ENCODE peak calls at places on chromosomes 6 and 20, in six cellular contexts. U, K, P, C, N and B are unnamed samples.

GRCh38 chr6:163490826-163491577 is 76.5 kb downstream of the QKI start:
- DNase-seq in U (peak), K (no peak), P (no peak), C (no peak), N (no peak), B (peak)

GRCh38 chr20:64099086-64099786 is 8.1 kb downstream of the NPBWR2 start:
- DNase-seq in U (no peak), K (no peak), P (no peak), C (no peak), N (no peak), B (no peak)

GRCh38 chr6:129342243-129342642 is 367.7 kb downstream of the ARHGAP18 start:
- DNase-seq in U (no peak), K (no peak), P (no peak), C (no peak), N (no peak), B (no peak)

GRCh38 chr6:161511455-161512159 is 237.7 kb upstream of the AGPAT4 start:
- DNase-seq in U (no peak), K (no peak), P (no peak), C (no peak), N (no peak), B (no peak)

GRCh38 chr20:50810063-50810462 is 15.2 kb downstream of the BCAS4 start:
- DNase-seq in U (no peak), K (no peak), P (no peak), C (no peak), N (no peak), B (no peak)

GRCh38 chr20:10261702-10262101 is 43.1 kb downstream of the SNAP25 start:
- DNase-seq in U (no peak), K (no peak), P (no peak), C (no peak), N (no peak), B (no peak)

GRCh38 chr20:10218536-10219451 is at the start of gene SNAP25:
- DNase-seq in U (peak), K (peak), P (no peak), C (peak), N (no peak), B (peak)

GRCh38 chr6:93678841-93679454 is 259.6 kb upstream of the EPHA7 start:
- DNase-seq in U (no peak), K (no peak), P (no peak), C (no peak), N (no peak), B (no peak)

GRCh38 chr6:107629545-107630147 is 139.7 kb downstream of the SOBP start:
- DNase-seq in U (no peak), K (no peak), P (no peak), C (no peak), N (no peak), B (no peak)

GRCh38 chr20:53116733-53117132 is 144.6 kb downstream of the TSHZ2 start:
- DNase-seq in U (no peak), K (no peak), P (no peak), C (no peak), N (no peak), B (no peak)

GRCh38 chr6:119683022-119683421 is 333.5 kb upstream of the MAN1A1 start:
- DNase-seq in U (no peak), K (no peak), P (no peak), C (no peak), N (no peak), B (no peak)

GRCh38 chr6:106145741-106146227 is 59.6 kb downstream of the PRDM1 start:
- DNase-seq in U (no peak), K (no peak), P (no peak), C (peak), N (no peak), B (no peak)

GRCh38 chr6:52543729-52544324 is 33.0 kb downstream of the TRAM2 start:
- DNase-seq in U (no peak), K (no peak), P (no peak), C (peak), N (no peak), B (no peak)

GRCh38 chr6:78308025-78308424 is 559.3 kb upstream of the IRAK1BP1 start:
- DNase-seq in U (no peak), K (no peak), P (no peak), C (peak), N (no peak), B (no peak)

GRCh38 chr20:46022411-46023147 is 6.4 kb upstream of the SLC12A5 start:
- DNase-seq in U (peak), K (no peak), P (peak), C (peak), N (no peak), B (peak)

GRCh38 chr6:31114970-31115849 is 610 bp downstream of the PSORS1C1 start:
- DNase-seq in U (no peak), K (no peak), P (peak), C (no peak), N (no peak), B (no peak)

GRCh38 chr6:18340781-18341551 is 46.2 kb upstream of the RNF144B start:
- DNase-seq in U (no peak), K (no peak), P (no peak), C (no peak), N (no peak), B (no peak)

GRCh38 chr6:100452998-100453397 is 11.7 kb downstream of the SIM1 start:
- DNase-seq in U (no peak), K (no peak), P (no peak), C (no peak), N (no peak), B (no peak)

GRCh38 chr6:27297857-27298730 is 14.0 kb downstream of the POM121L2 start:
- DNase-seq in U (no peak), K (no peak), P (no peak), C (peak), N (no peak), B (no peak)

GRCh38 chr6:169667716-169668115 is 34.1 kb downstream of the WDR27 start:
- DNase-seq in U (no peak), K (no peak), P (no peak), C (no peak), N (no peak), B (no peak)

GRCh38 chr20:43752561-43753301 is 25.9 kb upstream of the GTSF1L start:
- DNase-seq in U (peak), K (no peak), P (no peak), C (no peak), N (no peak), B (peak)

GRCh38 chr6:1232578-1232977 is 79.3 kb upstream of the FOXQ1 start:
- DNase-seq in U (no peak), K (no peak), P (no peak), C (no peak), N (no peak), B (no peak)

GRCh38 chr20:1490643-1491042 is 577 bp downstream of the SIRPB2 start:
- DNase-seq in U (no peak), K (no peak), P (no peak), C (no peak), N (peak), B (no peak)

GRCh38 chr20:1489764-1490436 is 1.3 kb downstream of the SIRPB2 start:
- DNase-seq in U (no peak), K (no peak), P (no peak), C (no peak), N (peak), B (no peak)

GRCh38 chr20:1491891-1492642 is 847 bp upstream of the SIRPB2 start:
- DNase-seq in U (no peak), K (no peak), P (no peak), C (no peak), N (peak), B (no peak)

GRCh38 chr20:1491281-1491840 is at the start of gene SIRPB2:
- DNase-seq in U (peak), K (no peak), P (no peak), C (no peak), N (peak), B (peak)

DNA sequence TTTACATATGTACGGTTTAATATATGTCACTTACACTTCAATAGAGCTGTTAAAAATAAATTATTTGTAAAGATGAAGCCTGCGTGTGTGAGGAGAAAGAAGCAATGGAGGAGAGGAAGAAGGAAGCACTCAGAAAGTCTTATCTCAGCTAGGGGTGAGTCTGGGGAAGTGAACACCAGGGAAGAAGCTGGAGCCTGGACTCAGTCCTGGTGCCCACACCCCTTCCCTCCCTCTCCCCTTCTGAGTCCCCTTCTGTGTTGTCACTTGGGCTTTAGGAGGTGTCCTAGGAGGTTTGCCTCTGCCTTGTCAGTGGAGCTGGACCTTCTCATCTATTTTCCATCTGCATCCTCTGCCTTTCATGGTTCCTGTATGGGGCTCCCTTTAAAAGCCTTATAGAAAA is 1.9 kb downstream of the SIRPB2 start:
- DNase-seq in U (no peak), K (no peak), P (no peak), C (no peak), N (peak), B (no peak)
- H3K27ac ChIP-seq in U (no peak), K (no peak), P (no peak), C (no peak), N (peak), B (peak)

GRCh38 chr6:156977527-156978291 is 200.5 kb downstream of the ARID1B start:
- DNase-seq in U (no peak), K (no peak), P (no peak), C (no peak), N (no peak), B (no peak)

GRCh38 chr6:156978948-156979347 is 201.8 kb downstream of the ARID1B start:
- DNase-seq in U (no peak), K (no peak), P (no peak), C (no peak), N (no peak), B (no peak)

GRCh38 chr6:156975414-156975813 is 198.2 kb downstream of the ARID1B start:
- DNase-seq in U (no peak), K (no peak), P (no peak), C (no peak), N (no peak), B (no peak)

GRCh38 chr6:156974897-156975296 is 197.7 kb downstream of the ARID1B start:
- DNase-seq in U (no peak), K (no peak), P (no peak), C (no peak), N (no peak), B (no peak)

GRCh38 chr6:156976144-156977088 is 199.2 kb downstream of the ARID1B start:
- DNase-seq in U (no peak), K (no peak), P (no peak), C (peak), N (no peak), B (no peak)
- H3K27ac ChIP-seq in U (no peak), K (no peak), P (no peak), C (no peak), N (no peak), B (no peak)

GRCh38 chr6:6690144-6690483 is 101.6 kb downstream of the LY86 start:
- DNase-seq in U (no peak), K (no peak), P (no peak), C (no peak), N (no peak), B (no peak)

GRCh38 chr6:6688951-6689350 is 100.4 kb downstream of the LY86 start:
- DNase-seq in U (no peak), K (no peak), P (no peak), C (no peak), N (no peak), B (no peak)

GRCh38 chr6:6686748-6687601 is 98.5 kb downstream of the LY86 start:
- DNase-seq in U (peak), K (peak), P (peak), C (peak), N (no peak), B (peak)

GRCh38 chr6:6688283-6688682 is 99.8 kb downstream of the LY86 start:
- DNase-seq in U (no peak), K (no peak), P (no peak), C (peak), N (no peak), B (no peak)

DNA sequence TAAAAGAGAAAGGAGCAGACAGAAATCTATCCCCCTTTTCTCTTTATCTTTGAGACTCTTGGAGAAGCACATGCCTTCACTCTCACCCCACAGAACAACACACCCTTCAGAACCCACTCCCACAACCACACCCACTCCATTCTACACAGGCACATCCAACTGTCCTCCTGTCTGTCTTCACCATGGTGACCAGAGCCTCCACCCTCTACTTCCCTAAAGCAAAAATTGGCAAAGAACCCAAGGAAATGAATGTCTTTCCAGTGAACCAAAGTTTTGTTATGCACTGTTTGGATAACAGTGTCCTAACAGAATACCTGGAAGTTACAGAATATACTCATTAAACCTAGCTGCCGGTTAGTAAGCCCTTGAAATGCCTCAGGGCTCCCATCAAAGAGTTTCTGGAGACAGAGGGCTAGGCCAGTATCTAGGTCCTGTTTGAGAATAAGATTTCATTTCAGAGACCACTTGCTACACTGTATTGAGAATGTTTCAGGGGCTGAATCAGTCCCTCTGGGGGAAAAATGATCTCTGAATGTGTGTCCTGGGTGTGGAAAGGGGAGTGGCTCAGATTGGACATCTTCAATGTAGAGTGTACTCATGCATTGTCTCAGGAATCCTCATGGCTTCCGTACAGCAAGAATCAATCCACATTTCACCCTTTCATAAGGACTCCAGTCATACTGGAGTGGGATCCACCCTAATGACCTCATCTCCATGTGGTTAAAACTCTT is 101.1 kb downstream of the LY86 start:
- DNase-seq in U (no peak), K (no peak), P (no peak), C (no peak), N (no peak), B (no peak)
- H3K27ac ChIP-seq in U (peak), K (no peak), P (peak), C (no peak), N (peak), B (peak)

GRCh38 chr6:33718713-33719112 is 7.2 kb upstream of the UQCC2 start:
- DNase-seq in U (no peak), K (no peak), P (no peak), C (no peak), N (no peak), B (no peak)
- H3K27ac ChIP-seq in U (no peak), K (no peak), P (no peak), C (no peak), N (peak), B (peak)

GRCh38 chr6:155273438-155273837 is 9.6 kb downstream of the CLDN20 start:
- DNase-seq in U (no peak), K (no peak), P (no peak), C (peak), N (no peak), B (no peak)

GRCh38 chr6:155275808-155276480 is 12.1 kb downstream of the CLDN20 start:
- DNase-seq in U (no peak), K (no peak), P (no peak), C (no peak), N (no peak), B (no peak)

GRCh38 chr6:155274533-155274932 is 10.7 kb downstream of the CLDN20 start:
- DNase-seq in U (no peak), K (no peak), P (no peak), C (no peak), N (no peak), B (no peak)

GRCh38 chr6:155272353-155273222 is 8.8 kb downstream of the CLDN20 start:
- DNase-seq in U (no peak), K (no peak), P (no peak), C (no peak), N (no peak), B (no peak)

GRCh38 chr6:155274106-155274505 is 10.3 kb downstream of the CLDN20 start:
- DNase-seq in U (no peak), K (no peak), P (no peak), C (no peak), N (no peak), B (no peak)
- H3K27ac ChIP-seq in U (no peak), K (no peak), P (no peak), C (no peak), N (peak), B (peak)

GRCh38 chr6:12200025-12200424 is 90.1 kb upstream of the EDN1 start:
- DNase-seq in U (no peak), K (no peak), P (no peak), C (no peak), N (no peak), B (no peak)
- H3K27ac ChIP-seq in U (no peak), K (no peak), P (no peak), C (no peak), N (no peak), B (no peak)

GRCh38 chr20:59081036-59081435 is 38.5 kb upstream of the PRELID3B start:
- DNase-seq in U (no peak), K (no peak), P (no peak), C (no peak), N (no peak), B (no peak)
- H3K27ac ChIP-seq in U (no peak), K (no peak), P (no peak), C (no peak), N (no peak), B (no peak)

DNA sequence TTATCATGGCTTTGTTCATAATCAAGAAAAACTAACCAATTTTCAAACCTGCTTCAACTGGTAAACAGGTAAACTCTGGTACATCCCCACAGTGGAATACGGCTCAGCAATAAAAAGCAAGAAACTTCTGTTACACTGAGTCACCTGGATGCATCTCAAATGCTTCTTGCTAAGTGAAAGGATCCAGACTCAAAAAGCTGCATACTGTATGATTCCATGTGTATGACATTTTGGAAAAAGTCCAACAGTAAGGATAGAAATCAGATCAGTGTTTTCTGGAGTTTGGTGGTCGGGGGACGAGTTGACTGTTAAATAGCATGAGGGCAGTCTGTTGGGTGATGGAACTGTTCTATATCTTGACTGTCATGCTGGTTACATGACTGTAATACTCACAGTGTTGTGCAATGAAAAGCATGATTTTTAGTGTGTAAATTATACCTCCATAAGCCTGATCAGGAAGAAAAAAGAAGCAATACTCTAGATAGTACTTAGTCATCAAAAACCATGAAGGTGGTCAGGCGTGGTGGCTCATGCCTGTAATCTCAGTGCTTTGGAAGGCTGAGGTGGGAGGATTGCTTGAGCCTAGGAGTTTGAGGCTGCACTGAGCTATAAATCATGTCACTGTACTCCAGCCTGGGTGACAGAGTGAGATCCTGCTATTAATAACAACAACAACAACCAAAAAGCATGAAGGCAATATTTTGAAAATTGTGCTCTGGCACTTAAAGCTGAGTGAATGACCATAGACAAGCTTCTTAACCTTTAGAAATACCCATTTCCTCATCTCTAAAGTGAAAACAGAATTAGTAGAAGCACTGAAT is 30.6 kb upstream of the SASH1 start:
- DNase-seq in U (no peak), K (no peak), P (no peak), C (no peak), N (no peak), B (no peak)
- H3K27ac ChIP-seq in U (no peak), K (no peak), P (no peak), C (no peak), N (no peak), B (no peak)

DNA sequence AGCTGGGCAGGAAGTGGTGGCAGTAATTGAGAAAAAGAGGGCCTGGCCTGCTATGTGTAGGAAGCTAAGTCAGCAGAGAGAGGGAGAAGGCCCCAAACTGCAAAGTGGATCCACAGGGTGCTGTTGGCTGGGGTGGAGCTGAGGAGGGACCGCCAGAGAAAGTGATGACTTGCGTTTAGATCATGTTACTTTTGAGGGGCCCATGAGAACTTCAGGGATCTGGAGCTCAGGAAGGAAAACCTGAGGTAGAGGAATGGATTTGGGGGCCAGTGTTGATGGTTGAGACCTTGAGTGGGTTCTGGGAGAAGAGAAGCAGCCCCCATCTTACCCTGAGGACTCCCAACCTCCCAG is 155.5 kb downstream of the MRPL14 start:
- DNase-seq in U (no peak), K (no peak), P (no peak), C (peak), N (no peak), B (no peak)
- H3K27ac ChIP-seq in U (peak), K (no peak), P (no peak), C (no peak), N (no peak), B (peak)